ENCODE peak calls at places on chromosome 4, in seven cellular contexts. Y is ascending aorta; T is GM12878; L is endothelial cell; H is colonic mucosa; A is NCI-H1092 treated with DMSO at 0.1 percent for 48 hours; Q is activated naive CD8-positive, alpha-beta T cell treated with anti-CD3 and anti-CD28 coated beads, Interleukin-2, amount 50 U/mL, for 16 hours. K is an unnamed sample.

GRCh38 chr4:96955226-96955625 is 1115.3 kb downstream of the PDHA2 start:
- DNase-seq in Y (no peak), T (no peak), L (no peak), H (no peak), A (no peak), Q (no peak), K (no peak)

GRCh38 chr4:7595883-7596535 is 161.3 kb upstream of the PSAPL1 start:
- DNase-seq in Y (no peak), T (no peak), L (no peak), H (no peak), A (no peak), Q (no peak), K (no peak)

GRCh38 chr4:1465173-1466033 is 59.2 kb upstream of the NKX1-1 start:
- DNase-seq in Y (peak; percentile 52), T (no peak), L (no peak), H (no peak), A (no peak), Q (no peak), K (no peak)

GRCh38 chr4:14771091-14771490 is 231.2 kb upstream of the CPEB2 start:
- DNase-seq in Y (no peak), T (no peak), L (no peak), H (no peak), A (no peak), Q (no peak), K (no peak)

GRCh38 chr4:107034982-107035710 is 967 bp downstream of the DKK2 start:
- DNase-seq in Y (peak; percentile 62), T (no peak), L (peak; percentile 51), H (no peak), A (no peak), Q (no peak), K (peak; percentile 29)

GRCh38 chr4:15253346-15253745 is 174.5 kb upstream of the C1QTNF7 start:
- DNase-seq in Y (no peak), T (peak; percentile 13), L (no peak), H (no peak), A (no peak), Q (no peak), K (no peak)

GRCh38 chr4:2829933-2830451 is 13.7 kb upstream of the ADD1 start:
- DNase-seq in Y (peak; percentile 58), T (no peak), L (no peak), H (no peak), A (no peak), Q (no peak), K (no peak)

GRCh38 chr4:153233761-153234371 is 29.6 kb downstream of the TRIM2 start:
- DNase-seq in Y (no peak), T (no peak), L (no peak), H (peak; percentile 38), A (no peak), Q (no peak), K (no peak)

GRCh38 chr4:63218837-63219236 is 1190.4 kb downstream of the TECRL start:
- DNase-seq in Y (no peak), T (no peak), L (peak; percentile 10), H (no peak), A (no peak), Q (no peak), K (no peak)

GRCh38 chr4:125085-125820 is 952 bp downstream of the ZNF718 start:
- DNase-seq in Y (peak; percentile 65), T (no peak), L (peak; percentile 67), H (peak; percentile 59), A (peak; percentile 36), Q (no peak), K (peak; percentile 73)

GRCh38 chr4:176920694-176921093 is 128.0 kb upstream of the VEGFC start:
- DNase-seq in Y (no peak), T (no peak), L (no peak), H (no peak), A (no peak), Q (no peak), K (no peak)

GRCh38 chr4:151315212-151315886 is 10.1 kb downstream of the SH3D19 start:
- DNase-seq in Y (no peak), T (no peak), L (no peak), H (no peak), A (no peak), Q (no peak), K (peak; percentile 20)

GRCh38 chr4:82043081-82043808 is 330.5 kb downstream of the HNRNPD start:
- DNase-seq in Y (no peak), T (no peak), L (peak; percentile 8), H (peak; percentile 32), A (no peak), Q (no peak), K (peak; percentile 44)

GRCh38 chr4:152089564-152089963 is 328.8 kb upstream of the GATB start:
- DNase-seq in Y (no peak), T (no peak), L (no peak), H (no peak), A (no peak), Q (no peak), K (no peak)

GRCh38 chr4:102388636-102389035 is 43.4 kb upstream of the SLC39A8 start:
- DNase-seq in Y (no peak), T (no peak), L (no peak), H (no peak), A (no peak), Q (no peak), K (no peak)

GRCh38 chr4:1683371-1683902 is 676 bp downstream of the FAM53A start:
- DNase-seq in Y (peak; percentile 75), T (no peak), L (peak; percentile 28), H (peak; percentile 27), A (no peak), Q (no peak), K (peak; percentile 84)

GRCh38 chr4:13484749-13485345 is 707 bp upstream of the RAB28 start:
- DNase-seq in Y (no peak), T (no peak), L (no peak), H (no peak), A (peak; percentile 74), Q (no peak), K (no peak)

GRCh38 chr4:9771069-9771468 is 10.4 kb upstream of the DRD5 start:
- DNase-seq in Y (no peak), T (no peak), L (no peak), H (no peak), A (no peak), Q (no peak), K (no peak)

GRCh38 chr4:78432896-78433295 is 118.7 kb upstream of the ANXA3 start:
- DNase-seq in Y (no peak), T (no peak), L (no peak), H (no peak), A (no peak), Q (no peak), K (peak; percentile 2)

GRCh38 chr4:6469898-6470501 is 2.4 kb downstream of the PPP2R2C start:
- DNase-seq in Y (peak; percentile 34), T (no peak), L (no peak), H (peak; percentile 8), A (no peak), Q (no peak), K (no peak)

GRCh38 chr4:24322517-24322916 is 261.8 kb downstream of the DHX15 start:
- DNase-seq in Y (no peak), T (no peak), L (no peak), H (no peak), A (no peak), Q (no peak), K (no peak)

GRCh38 chr4:55920571-55920970 is 28.2 kb upstream of the CEP135 start:
- DNase-seq in Y (no peak), T (no peak), L (no peak), H (no peak), A (no peak), Q (no peak), K (peak; percentile 22)

GRCh38 chr4:117400039-117400835 is 314.9 kb upstream of the TRAM1L1 start:
- DNase-seq in Y (no peak), T (no peak), L (no peak), H (no peak), A (no peak), Q (no peak), K (peak; percentile 66)

GRCh38 chr4:17336524-17336941 is 175.4 kb downstream of the QDPR start:
- DNase-seq in Y (no peak), T (peak; percentile 93), L (peak; percentile 20), H (peak; percentile 17), A (no peak), Q (peak; percentile 67), K (no peak)

GRCh38 chr4:80286451-80286850 is 20.0 kb downstream of the FGF5 start:
- DNase-seq in Y (no peak), T (no peak), L (no peak), H (no peak), A (no peak), Q (no peak), K (no peak)

GRCh38 chr4:47926667-47927258 is 12.4 kb upstream of the NFXL1 start:
- DNase-seq in Y (no peak), T (no peak), L (peak; percentile 71), H (peak; percentile 71), A (peak; percentile 55), Q (peak; percentile 5), K (peak; percentile 89)

GRCh38 chr4:87707279-87707918 is 57.3 kb downstream of the DMP1 start:
- DNase-seq in Y (no peak), T (no peak), L (no peak), H (no peak), A (no peak), Q (no peak), K (no peak)

GRCh38 chr4:32858971-32859370 is 2138.8 kb downstream of the PCDH7 start:
- DNase-seq in Y (no peak), T (no peak), L (no peak), H (no peak), A (no peak), Q (no peak), K (no peak)

GRCh38 chr4:105622269-105622668 is 69.8 kb downstream of the ARHGEF38 start:
- DNase-seq in Y (no peak), T (no peak), L (no peak), H (no peak), A (no peak), Q (no peak), K (peak; percentile 50)

GRCh38 chr4:52038109-52038912 is at the start of gene SGCB:
- DNase-seq in Y (peak; percentile 78), T (no peak), L (peak; percentile 69), H (peak; percentile 77), A (peak; percentile 77), Q (peak; percentile 58), K (peak; percentile 74)

GRCh38 chr4:165909947-165910346 is 36.9 kb downstream of the TLL1 start:
- DNase-seq in Y (no peak), T (no peak), L (no peak), H (no peak), A (no peak), Q (no peak), K (no peak)

GRCh38 chr4:66911898-66912297 is 633.4 kb downstream of the CENPC start:
- DNase-seq in Y (no peak), T (no peak), L (no peak), H (no peak), A (no peak), Q (no peak), K (peak; percentile 27)

GRCh38 chr4:57119054-57119651 is 9.0 kb upstream of the IGFBP7 start:
- DNase-seq in Y (peak; percentile 89), T (no peak), L (no peak), H (peak; percentile 34), A (no peak), Q (no peak), K (no peak)

K was measured in cardiac muscle cell.